ENCODE peak calls at places on chromosomes 12 and 14, in four cellular contexts. One of them, this sample, is unnamed. For H3K4me1, the result is how much of the 10 kb centered on the place peaks cover.

GRCh38 chr14:37623552-37623951 is 28.1 kb downstream of the TTC6 start:
- DNase-seq in ovary: no peak
- DNase-seq in K562: no peak
- DNase-seq in tibial nerve: no peak
- DNase-seq in this sample: no peak

GRCh38 chr14:26856832-26857508 is 259.1 kb upstream of the NOVA1 start:
- DNase-seq in ovary: peak
- DNase-seq in tibial nerve: no peak
- DNase-seq in K562: no peak
- DNase-seq in this sample: no peak

GRCh38 chr14:52413729-52414453 is 99.8 kb downstream of the PTGER2 start:
- DNase-seq in tibial nerve: no peak
- DNase-seq in ovary: no peak
- DNase-seq in K562: no peak
- DNase-seq in this sample: no peak

GRCh38 chr12:124687695-124688301 is 120.4 kb upstream of the NCOR2 start:
- DNase-seq in tibial nerve: peak
- DNase-seq in K562: no peak
- DNase-seq in ovary: peak
- DNase-seq in this sample: no peak

GRCh38 chr14:39666386-39666785 is 234.2 kb upstream of the FBXO33 start:
- DNase-seq in K562: no peak
- DNase-seq in tibial nerve: no peak
- DNase-seq in ovary: no peak
- DNase-seq in this sample: no peak

GRCh38 chr12:62983594-62983993 is 48.6 kb upstream of the PPM1H start:
- DNase-seq in K562: peak
- DNase-seq in tibial nerve: no peak
- DNase-seq in ovary: no peak
- DNase-seq in this sample: peak

GRCh38 chr12:131365821-131366260 is 345.0 kb upstream of the SFSWAP start:
- DNase-seq in K562: no peak
- DNase-seq in ovary: peak
- DNase-seq in tibial nerve: no peak
- DNase-seq in this sample: no peak

GRCh38 chr12:46933947-46934346 is 108.2 kb upstream of the SLC38A4 start:
- DNase-seq in K562: peak
- DNase-seq in ovary: no peak
- DNase-seq in tibial nerve: no peak
- DNase-seq in this sample: no peak

GRCh38 chr14:91119556-91120311 is 5.9 kb downstream of the DGLUCY start:
- DNase-seq in K562: peak
- DNase-seq in tibial nerve: no peak
- DNase-seq in ovary: no peak
- DNase-seq in this sample: peak

GRCh38 chr12:89343127-89343526 is 9.2 kb downstream of the DUSP6 start:
- DNase-seq in K562: no peak
- DNase-seq in tibial nerve: peak
- DNase-seq in ovary: no peak
- DNase-seq in this sample: no peak

GRCh38 chr14:75442642-75443041 is 14.8 kb downstream of the JDP2 start:
- DNase-seq in K562: peak
- DNase-seq in ovary: no peak
- DNase-seq in tibial nerve: no peak
- DNase-seq in this sample: no peak

GRCh38 chr12:21941522-21942376 is 523 bp upstream of the ABCC9 start:
- DNase-seq in tibial nerve: peak
- DNase-seq in K562: peak
- DNase-seq in ovary: peak
- DNase-seq in this sample: no peak

GRCh38 chr12:116539361-116539771 is 19.8 kb upstream of the MAP1LC3B2 start:
- DNase-seq in ovary: no peak
- DNase-seq in tibial nerve: no peak
- DNase-seq in K562: no peak
- DNase-seq in this sample: no peak

GRCh38 chr14:70655110-70655826 is 13.6 kb downstream of the TTC9 start:
- DNase-seq in tibial nerve: no peak
- DNase-seq in K562: no peak
- DNase-seq in ovary: no peak
- DNase-seq in this sample: peak

GRCh38 chr12:67916266-67916970 is 72.8 kb upstream of the IFNG-AS1 start:
- DNase-seq in ovary: no peak
- DNase-seq in K562: no peak
- DNase-seq in tibial nerve: no peak
- DNase-seq in this sample: no peak

GRCh38 chr14:37668646-37669045 is 73.2 kb downstream of the TTC6 start:
- DNase-seq in tibial nerve: no peak
- DNase-seq in ovary: no peak
- DNase-seq in K562: no peak
- DNase-seq in this sample: no peak

GRCh38 chr12:43143278-43143677 is 408.7 kb downstream of the ADAMTS20 start:
- DNase-seq in ovary: no peak
- DNase-seq in tibial nerve: no peak
- DNase-seq in K562: no peak
- DNase-seq in this sample: no peak

GRCh38 chr12:115362319-115362976 is 678.5 kb upstream of the TBX3 start:
- DNase-seq in ovary: no peak
- DNase-seq in K562: no peak
- DNase-seq in tibial nerve: no peak
- DNase-seq in this sample: no peak

GRCh38 chr14:62443796-62444195 is 601.5 kb downstream of the KCNH5 start:
- DNase-seq in tibial nerve: no peak
- DNase-seq in K562: no peak
- DNase-seq in ovary: no peak
- DNase-seq in this sample: no peak

GRCh38 chr14:50363734-50364113 is 33.0 kb downstream of the CDKL1 start:
- DNase-seq in K562: no peak
- DNase-seq in ovary: no peak
- DNase-seq in tibial nerve: peak
- DNase-seq in this sample: no peak

GRCh38 chr12:108127654-108128053 is 1.4 kb upstream of the WSCD2 start:
- DNase-seq in ovary: no peak
- DNase-seq in K562: no peak
- DNase-seq in tibial nerve: no peak
- DNase-seq in this sample: no peak

GRCh38 chr14:86521032-86521730 is 991.2 kb downstream of the FLRT2 start:
- DNase-seq in K562: no peak
- DNase-seq in tibial nerve: no peak
- DNase-seq in ovary: no peak
- DNase-seq in this sample: peak

GRCh38 chr12:39807043-39807442 is 187.4 kb upstream of the ABCD2 start:
- DNase-seq in ovary: no peak
- DNase-seq in K562: peak
- DNase-seq in tibial nerve: no peak
- DNase-seq in this sample: no peak

GRCh38 chr14:25406818-25407217 is 356.9 kb upstream of the STXBP6 start:
- DNase-seq in tibial nerve: no peak
- DNase-seq in K562: peak
- DNase-seq in ovary: no peak
- DNase-seq in this sample: no peak

GRCh38 chr14:36096090-36096489 is 80.4 kb downstream of the PTCSC3 start:
- DNase-seq in K562: no peak
- DNase-seq in ovary: no peak
- DNase-seq in tibial nerve: no peak
- DNase-seq in this sample: no peak

GRCh38 chr14:92339426-92339825 is 16.5 kb downstream of the SLC24A4 start:
- DNase-seq in K562: no peak
- DNase-seq in ovary: no peak
- DNase-seq in tibial nerve: no peak
- DNase-seq in this sample: no peak

GRCh38 chr12:18383203-18383602 is 121.9 kb downstream of the PIK3C2G start:
- DNase-seq in tibial nerve: no peak
- DNase-seq in ovary: no peak
- DNase-seq in K562: no peak
- DNase-seq in this sample: no peak

GRCh38 chr14:57392830-57393229 is 2.4 kb downstream of the NAA30 start:
- DNase-seq in K562: no peak
- DNase-seq in ovary: no peak
- DNase-seq in tibial nerve: no peak
- DNase-seq in this sample: no peak

GRCh38 chr12:4829161-4829792 is 80.4 kb upstream of the KCNA1 start:
- DNase-seq in K562: no peak
- DNase-seq in tibial nerve: no peak
- DNase-seq in ovary: no peak
- DNase-seq in this sample: no peak

GRCh38 chr12:92138626-92139025 is 7.0 kb downstream of the BTG1 start:
- DNase-seq in ovary: no peak
- DNase-seq in K562: no peak
- DNase-seq in tibial nerve: no peak
- DNase-seq in this sample: no peak
- H3K4me1 ChIP-seq in ovary: under half
- H3K4me1 ChIP-seq in K562: under half
- H3K4me1 ChIP-seq in tibial nerve: under half
- H3K4me1 ChIP-seq in this sample: under half

GRCh38 chr14:66037361-66037760 is 448.8 kb upstream of the CCDC196 start:
- DNase-seq in tibial nerve: no peak
- DNase-seq in K562: no peak
- DNase-seq in ovary: no peak
- DNase-seq in this sample: no peak

GRCh38 chr14:66039495-66039894 is 446.7 kb upstream of the CCDC196 start:
- DNase-seq in K562: no peak
- DNase-seq in ovary: no peak
- DNase-seq in tibial nerve: no peak
- DNase-seq in this sample: no peak

GRCh38 chr14:66043921-66044320 is 442.2 kb upstream of the CCDC196 start:
- DNase-seq in tibial nerve: no peak
- DNase-seq in ovary: no peak
- DNase-seq in K562: no peak
- DNase-seq in this sample: no peak

GRCh38 chr14:66036598-66036997 is 449.6 kb upstream of the CCDC196 start:
- DNase-seq in tibial nerve: no peak
- DNase-seq in K562: no peak
- DNase-seq in ovary: no peak
- DNase-seq in this sample: no peak

GRCh38 chr14:66038214-66038977 is 447.8 kb upstream of the CCDC196 start:
- DNase-seq in ovary: no peak
- DNase-seq in K562: no peak
- DNase-seq in tibial nerve: peak
- DNase-seq in this sample: no peak
- TF ChIP-seq CTCF in ovary: no peak
- TF ChIP-seq CTCF in K562: no peak
- TF ChIP-seq CTCF in tibial nerve: no peak
- TF ChIP-seq CTCF in this sample: no peak

GRCh38 chr14:61128382-61129167 is 147.5 kb downstream of the SLC38A6 start:
- DNase-seq in tibial nerve: no peak
- DNase-seq in ovary: no peak
- DNase-seq in K562: no peak
- DNase-seq in this sample: no peak

GRCh38 chr14:61125314-61126082 is 144.5 kb downstream of the SLC38A6 start:
- DNase-seq in ovary: no peak
- DNase-seq in tibial nerve: no peak
- DNase-seq in K562: no peak
- DNase-seq in this sample: no peak

GRCh38 chr14:61127099-61127498 is 146.1 kb downstream of the SLC38A6 start:
- DNase-seq in tibial nerve: no peak
- DNase-seq in K562: no peak
- DNase-seq in ovary: no peak
- DNase-seq in this sample: no peak

GRCh38 chr14:61129168-61129745 is 148.2 kb downstream of the SLC38A6 start:
- DNase-seq in tibial nerve: no peak
- DNase-seq in K562: no peak
- DNase-seq in ovary: no peak
- DNase-seq in this sample: no peak

GRCh38 chr14:61126083-61126962 is 145.3 kb downstream of the SLC38A6 start:
- DNase-seq in K562: no peak
- DNase-seq in tibial nerve: no peak
- DNase-seq in ovary: no peak
- DNase-seq in this sample: no peak
- TF ChIP-seq EP300 in K562: no peak
- TF ChIP-seq EP300 in tibial nerve: no peak
- TF ChIP-seq EP300 in ovary: no peak
- TF ChIP-seq EP300 in this sample: no peak

DNA sequence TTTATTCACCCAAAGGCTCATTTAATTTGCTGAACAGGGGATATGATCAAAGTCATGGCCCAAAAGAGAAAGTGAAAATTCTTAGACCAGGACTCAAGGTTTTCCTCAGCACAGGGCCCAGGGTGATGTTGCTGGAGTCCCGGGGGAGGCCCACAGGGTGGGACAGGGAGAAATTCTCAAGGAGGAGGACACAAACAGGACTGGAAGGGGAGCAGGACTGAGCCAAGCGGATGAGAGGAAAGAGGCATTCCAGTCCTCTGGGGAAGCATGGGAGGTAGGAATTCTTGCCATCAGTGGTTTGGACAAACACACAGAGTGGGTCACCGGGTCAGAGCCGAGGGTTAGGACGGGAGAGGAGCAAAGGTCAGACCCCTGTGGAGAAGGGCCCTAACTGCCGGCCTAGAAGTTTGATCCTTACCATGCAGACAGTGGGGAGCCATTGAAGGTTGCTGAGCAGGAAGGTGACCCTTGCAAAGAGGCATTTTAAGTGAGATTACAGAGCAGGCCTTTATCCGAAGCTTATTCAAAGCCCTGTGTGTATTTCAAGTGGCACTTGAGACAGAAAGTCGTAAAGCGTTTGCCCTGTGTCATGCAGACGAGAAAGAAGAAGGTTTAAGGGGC is 68.4 kb upstream of the PTGR2 start:
- DNase-seq in K562: no peak
- DNase-seq in tibial nerve: no peak
- DNase-seq in ovary: no peak
- DNase-seq in this sample: no peak
- H3K4me1 ChIP-seq in K562: under half
- H3K4me1 ChIP-seq in tibial nerve: under half
- H3K4me1 ChIP-seq in ovary: under half
- H3K4me1 ChIP-seq in this sample: half or more

GRCh38 chr12:93447555-93448265 is 6.0 kb upstream of the UBE2N start:
- DNase-seq in tibial nerve: no peak
- DNase-seq in ovary: no peak
- DNase-seq in K562: no peak
- DNase-seq in this sample: no peak
- TF ChIP-seq CTCF in tibial nerve: no peak
- TF ChIP-seq CTCF in ovary: no peak
- TF ChIP-seq CTCF in K562: no peak
- TF ChIP-seq CTCF in this sample: no peak